ENCODE peak calls at places on chromosome 20, in six cellular contexts. D is mammary epithelial cell, B is right lobe of liver, N is cardiac muscle cell, R is ascending aorta, T is body of pancreas. E is an unnamed sample. For H3K4me1 and H3K9me3, the result is how much of the 10 kb centered on the place peaks cover.

GRCh38 chr20:47319517-47320252 is 36.8 kb downstream of the ZMYND8 start:
- DNase-seq in D (peak), B (no peak), N (peak), R (no peak), T (peak), E (peak)

GRCh38 chr20:1491891-1492642 is 847 bp upstream of the SIRPB2 start:
- DNase-seq in D (no peak), B (no peak), N (no peak), R (no peak), T (no peak), E (no peak)

GRCh38 chr20:327041-327945 is 1.9 kb downstream of the SOX12 start:
- DNase-seq in D (peak), B (peak), N (peak), R (peak), T (peak), E (peak)

GRCh38 chr20:1838479-1839279 is 56.5 kb upstream of the SIRPA start:
- DNase-seq in D (no peak), B (no peak), N (no peak), R (no peak), T (no peak), E (no peak)

GRCh38 chr20:25574411-25574810 is 10.9 kb downstream of the NINL start:
- DNase-seq in D (no peak), B (no peak), N (no peak), R (no peak), T (no peak), E (no peak)

GRCh38 chr20:59151820-59152219 is 11.8 kb upstream of the ZNF831 start:
- DNase-seq in D (no peak), B (no peak), N (no peak), R (no peak), T (no peak), E (no peak)

GRCh38 chr20:17721802-17722486 is 22.2 kb downstream of the BANF2 start:
- DNase-seq in D (no peak), B (no peak), N (no peak), R (no peak), T (peak), E (no peak)

GRCh38 chr20:10131612-10132345 is 86.9 kb upstream of the SNAP25 start:
- DNase-seq in D (peak), B (peak), N (peak), R (no peak), T (peak), E (peak)

GRCh38 chr20:45487231-45487635 is 17.7 kb downstream of the WFDC2 start:
- DNase-seq in D (no peak), B (no peak), N (peak), R (no peak), T (no peak), E (no peak)

GRCh38 chr20:10986586-10986985 is 312.8 kb upstream of the JAG1 start:
- DNase-seq in D (no peak), B (no peak), N (no peak), R (no peak), T (no peak), E (no peak)

GRCh38 chr20:50056951-50057403 is 56.0 kb downstream of the UBE2V1 start:
- DNase-seq in D (no peak), B (no peak), N (no peak), R (no peak), T (no peak), E (no peak)

GRCh38 chr20:47544240-47544639 is 42.6 kb downstream of the NCOA3 start:
- DNase-seq in D (peak), B (no peak), N (no peak), R (no peak), T (no peak), E (no peak)

GRCh38 chr20:20010639-20011500 is 6.3 kb upstream of the NAA20 start:
- DNase-seq in D (no peak), B (no peak), N (no peak), R (no peak), T (no peak), E (no peak)

GRCh38 chr20:52923123-52923543 is 49.0 kb upstream of the TSHZ2 start:
- DNase-seq in D (peak), B (no peak), N (no peak), R (no peak), T (no peak), E (no peak)

GRCh38 chr20:48740714-48741113 is 87.1 kb downstream of the PREX1 start:
- DNase-seq in D (no peak), B (no peak), N (no peak), R (no peak), T (no peak), E (no peak)
- H3K4me1 ChIP-seq in D (under half), B (under half), N (under half), R (under half), T (under half), E (under half)

GRCh38 chr20:56215115-56215514 is 33.4 kb upstream of the MC3R start:
- DNase-seq in D (no peak), B (no peak), N (no peak), R (no peak), T (no peak), E (no peak)

GRCh38 chr20:56222201-56222600 is 26.3 kb upstream of the MC3R start:
- DNase-seq in D (peak), B (no peak), N (no peak), R (no peak), T (no peak), E (no peak)

GRCh38 chr20:56223352-56223751 is 25.2 kb upstream of the MC3R start:
- DNase-seq in D (peak), B (no peak), N (no peak), R (no peak), T (no peak), E (no peak)

GRCh38 chr20:56222945-56223344 is 25.6 kb upstream of the MC3R start:
- DNase-seq in D (peak), B (no peak), N (no peak), R (no peak), T (no peak), E (peak)

DNA sequence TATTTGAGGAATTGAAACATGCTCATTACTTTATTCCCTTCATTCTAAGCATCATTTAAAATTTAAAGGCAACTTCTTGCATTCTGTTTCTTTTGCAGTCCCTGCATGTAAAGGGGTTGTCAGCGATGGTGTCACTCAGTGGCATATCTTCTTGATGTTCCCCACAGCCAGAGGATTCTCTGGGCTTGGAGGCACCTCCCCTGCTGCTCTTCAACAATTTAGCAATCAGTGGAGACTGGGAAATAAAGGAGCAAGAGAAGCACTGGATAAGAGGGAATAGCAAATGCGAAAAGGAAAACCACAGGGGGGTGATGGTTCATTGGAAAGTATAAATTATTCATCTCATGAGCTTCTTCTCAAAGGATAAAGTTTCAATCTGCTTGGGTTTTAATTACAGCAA is 30.7 kb upstream of the MC3R start:
- DNase-seq in D (no peak), B (no peak), N (no peak), R (no peak), T (no peak), E (no peak)
- H3K9me3 ChIP-seq in D (under half), B (under half), N (under half), R (under half), T (under half), E (under half)

GRCh38 chr20:58086763-58087566 is 141.5 kb downstream of the ANKRD60 start:
- DNase-seq in D (peak), B (no peak), N (peak), R (no peak), T (peak), E (no peak)

GRCh38 chr20:58084966-58085365 is 143.5 kb downstream of the ANKRD60 start:
- DNase-seq in D (peak), B (no peak), N (no peak), R (no peak), T (peak), E (no peak)

GRCh38 chr20:58088625-58089024 is 139.8 kb downstream of the ANKRD60 start:
- DNase-seq in D (no peak), B (no peak), N (no peak), R (no peak), T (no peak), E (no peak)

GRCh38 chr20:58088105-58088504 is 140.3 kb downstream of the ANKRD60 start:
- DNase-seq in D (no peak), B (no peak), N (peak), R (no peak), T (no peak), E (no peak)

GRCh38 chr20:58087567-58087858 is 140.9 kb downstream of the ANKRD60 start:
- DNase-seq in D (no peak), B (no peak), N (no peak), R (no peak), T (no peak), E (no peak)
- TF ChIP-seq CTCF in D (no peak), B (no peak), N (no peak), R (no peak), T (no peak), E (no peak)

GRCh38 chr20:62308102-62308822 is 5.5 kb downstream of the ADRM1 start:
- DNase-seq in D (no peak), B (no peak), N (no peak), R (no peak), T (no peak), E (no peak)
- H3K4me1 ChIP-seq in D (under half), B (under half), N (under half), R (under half), T (under half), E (under half)

GRCh38 chr20:16135630-16136029 is 437.6 kb downstream of the KIF16B start:
- DNase-seq in D (no peak), B (no peak), N (no peak), R (no peak), T (no peak), E (no peak)

GRCh38 chr20:16129411-16129810 is 443.8 kb downstream of the KIF16B start:
- DNase-seq in D (no peak), B (no peak), N (no peak), R (no peak), T (no peak), E (no peak)

GRCh38 chr20:16128538-16129106 is 444.6 kb downstream of the KIF16B start:
- DNase-seq in D (peak), B (no peak), N (no peak), R (no peak), T (no peak), E (no peak)

GRCh38 chr20:16132399-16132798 is 440.8 kb downstream of the KIF16B start:
- DNase-seq in D (no peak), B (no peak), N (no peak), R (no peak), T (no peak), E (no peak)
- H3K9me3 ChIP-seq in D (under half), B (under half), N (under half), R (under half), T (under half), E (under half)

GRCh38 chr20:38129893-38130609 is 35.0 kb downstream of the TGM2 start:
- DNase-seq in D (no peak), B (peak), N (no peak), R (peak), T (no peak), E (no peak)
- TF ChIP-seq CTCF in D (no peak), B (no peak), N (no peak), R (no peak), T (no peak), E (no peak)

DNA sequence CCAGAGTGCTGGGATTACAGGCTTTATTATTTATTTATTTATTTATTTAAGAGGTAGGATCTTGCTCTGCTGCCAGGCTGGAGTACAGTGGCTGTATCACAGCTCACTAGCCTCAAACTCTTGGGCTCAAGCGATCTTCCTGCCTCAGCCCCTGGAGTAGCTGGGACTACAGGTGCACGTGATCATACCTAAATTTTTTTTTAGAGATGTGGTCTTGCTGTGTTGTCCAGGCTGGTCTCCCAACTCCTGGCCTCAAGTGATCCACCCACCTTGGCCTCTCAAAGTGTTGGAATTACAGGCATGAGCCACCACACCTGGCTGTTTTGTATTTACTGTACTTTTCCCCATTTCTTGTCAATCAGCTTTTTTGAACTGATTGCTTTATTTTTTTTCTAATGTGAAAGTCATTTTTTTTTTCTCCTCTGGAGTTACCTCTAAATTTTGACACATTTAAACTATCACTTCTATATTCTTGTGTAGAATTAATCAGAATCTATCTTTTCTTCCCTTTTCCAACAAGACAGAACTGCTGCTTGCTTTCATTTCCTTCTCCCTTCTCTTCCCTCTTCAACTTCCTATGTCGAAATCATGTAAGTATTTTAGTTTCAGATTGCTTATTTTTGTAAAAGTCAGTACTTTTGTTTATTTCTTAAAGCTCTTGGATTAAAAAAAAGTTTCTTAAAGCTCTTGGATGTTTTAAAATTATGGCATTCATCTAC is 12.0 kb downstream of the PANK2 start:
- DNase-seq in D (no peak), B (no peak), N (no peak), R (no peak), T (no peak), E (no peak)
- H3K4me1 ChIP-seq in D (under half), B (under half), N (under half), R (under half), T (under half), E (under half)

DNA sequence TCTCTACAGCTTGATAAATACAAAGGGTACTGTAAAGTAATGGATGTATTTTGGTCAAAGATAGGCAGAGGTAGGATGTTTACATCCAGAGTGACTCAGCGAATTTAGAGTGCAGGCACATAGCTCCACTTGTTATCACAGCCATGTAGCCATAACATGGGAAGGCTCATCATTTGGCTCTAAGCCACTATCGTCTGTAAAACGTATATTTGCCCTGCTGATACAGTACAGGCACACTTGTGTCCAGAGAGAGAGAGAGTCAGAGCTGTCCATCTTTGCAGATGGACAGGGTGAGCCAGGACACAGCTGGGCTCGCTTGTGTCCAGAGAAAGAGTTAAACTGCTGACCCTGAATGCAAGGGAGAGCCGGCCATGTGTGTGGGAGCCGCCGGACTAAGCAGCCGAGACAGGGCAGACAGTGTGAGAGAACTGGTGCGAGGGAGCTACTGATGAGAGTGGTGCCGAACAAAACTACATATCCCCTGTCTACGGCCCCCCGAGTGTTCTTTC is 619.0 kb downstream of the DOK5 start:
- DNase-seq in D (no peak), B (no peak), N (no peak), R (no peak), T (no peak), E (no peak)
- H3K9me3 ChIP-seq in D (under half), B (under half), N (under half), R (under half), T (under half), E (under half)

DNA sequence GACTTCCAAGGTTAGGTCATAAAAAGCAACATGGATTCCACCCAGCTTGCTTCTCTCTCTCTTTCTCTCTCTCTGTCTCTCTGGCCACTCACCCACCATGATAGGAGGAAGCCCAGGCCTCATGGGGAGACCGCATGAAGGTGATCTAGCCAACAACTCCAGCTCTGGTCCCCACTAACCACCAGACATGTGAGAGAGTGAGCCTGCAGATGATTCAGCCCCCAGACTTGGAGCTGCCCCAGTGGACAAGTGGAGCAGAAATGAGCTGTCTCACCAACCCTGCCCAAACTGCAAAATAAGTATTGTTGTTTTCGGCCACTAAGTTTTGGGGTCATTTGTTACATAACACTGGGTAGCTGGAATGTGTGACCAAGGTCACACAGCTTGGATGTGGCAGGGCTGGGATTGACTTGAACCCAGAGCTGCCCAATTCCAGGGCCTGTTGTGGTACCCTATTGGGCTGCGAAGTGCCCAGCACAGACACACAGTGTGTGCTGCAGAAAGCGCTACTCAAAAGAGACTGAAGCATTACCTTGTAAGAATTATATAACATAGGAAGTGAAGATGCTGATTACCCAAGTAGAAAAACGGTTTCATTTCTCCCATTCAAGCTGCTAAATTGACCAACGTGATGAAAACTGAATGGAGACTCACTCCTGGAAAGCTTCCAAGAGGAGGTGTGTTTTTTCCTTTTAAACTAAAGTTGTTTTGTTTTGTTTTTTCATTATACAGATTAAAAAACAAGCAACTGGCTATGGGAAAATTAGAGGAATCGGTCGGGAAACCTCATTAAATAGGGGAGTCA is 9.1 kb upstream of the TLDC2 start:
- DNase-seq in D (no peak), B (no peak), N (no peak), R (no peak), T (no peak), E (no peak)
- TF ChIP-seq CTCF in D (no peak), B (no peak), N (no peak), R (no peak), T (no peak), E (no peak)

E was measured in breast epithelium.